ENCODE peak calls at places on chromosomes 2 and 18, in four cellular contexts. W is NCI-H2081; N is activated T-helper 1 cell treated with Interleukin-2 at 50 U/mL for 16 hours; Z is CD4-positive, alpha-beta T cell. U is an unnamed sample.
A peak's percentile ranks its signal among the peaks of the same experiment; 100 is the strongest.

GRCh38 chr2:240211598-240212424 is 71.4 kb upstream of the OTOS start:
- DNase-seq in N (no peak), W (no peak), Z (no peak), U (no peak)

GRCh38 chr2:55771612-55772011 is 78.0 kb upstream of the PNPT1 start:
- DNase-seq in Z (no peak), N (no peak), W (peak; percentile 58), U (peak; percentile 8)

GRCh38 chr2:217979151-217979811 is 23.5 kb downstream of the TNS1 start:
- DNase-seq in N (no peak), Z (no peak), W (no peak), U (no peak)

GRCh38 chr18:30265190-30265589 is 777.4 kb downstream of the DSC3 start:
- DNase-seq in W (no peak), N (no peak), Z (no peak), U (no peak)

GRCh38 chr18:70332694-70333093 is 43.8 kb downstream of the SOCS6 start:
- DNase-seq in Z (no peak), W (no peak), N (no peak), U (no peak)

GRCh38 chr2:109247340-109247739 is 118.3 kb downstream of the SH3RF3 start:
- DNase-seq in N (no peak), Z (no peak), W (no peak), U (no peak)

GRCh38 chr18:35289293-35290069 is 548 bp downstream of the ZSCAN30 start:
- DNase-seq in Z (peak; percentile 19), W (peak; percentile 32), N (no peak), U (no peak)

GRCh38 chr2:101823849-101824248 is 126.3 kb downstream of the MAP4K4 start:
- DNase-seq in W (no peak), N (no peak), Z (no peak), U (no peak)

GRCh38 chr2:159926695-159927094 is 128.7 kb upstream of the CD302 start:
- DNase-seq in W (no peak), Z (no peak), N (no peak), U (no peak)

GRCh38 chr2:38666578-38666926 is 638 bp downstream of the GALM start:
- DNase-seq in W (no peak), N (no peak), Z (no peak), U (no peak)

GRCh38 chr2:121015971-121016485 is 269.0 kb downstream of the TFCP2L1 start:
- DNase-seq in W (no peak), N (no peak), Z (no peak), U (no peak)

GRCh38 chr2:25044990-25045389 is 3.1 kb downstream of the EFR3B start:
- DNase-seq in N (no peak), Z (no peak), W (peak; percentile 57), U (no peak)

GRCh38 chr2:50995610-50996009 is 36.3 kb downstream of the NRXN1 start:
- DNase-seq in W (no peak), Z (no peak), N (no peak), U (no peak)

GRCh38 chr2:230472619-230473018 is 56.6 kb downstream of the SP100 start:
- DNase-seq in Z (no peak), N (no peak), W (no peak), U (no peak)

GRCh38 chr2:23757686-23758433 is 169.1 kb downstream of the ATAD2B start:
- DNase-seq in Z (no peak), W (no peak), N (no peak), U (no peak)

GRCh38 chr18:3595282-3596273 is 145.6 kb downstream of the TGIF1 start:
- DNase-seq in Z (no peak), N (no peak), W (peak; percentile 71), U (no peak)

GRCh38 chr18:31454066-31454708 is 6.6 kb downstream of the DSG3 start:
- DNase-seq in N (no peak), Z (no peak), W (no peak), U (no peak)

GRCh38 chr18:6215888-6216287 is 198.8 kb downstream of the L3MBTL4 start:
- DNase-seq in N (no peak), Z (no peak), W (no peak), U (no peak)

GRCh38 chr2:196322963-196323810 is 151.8 kb upstream of the STK17B start:
- DNase-seq in Z (no peak), N (no peak), W (no peak), U (no peak)

GRCh38 chr2:130336150-130336876 is 6.4 kb upstream of the IMP4 start:
- DNase-seq in Z (no peak), N (no peak), W (no peak), U (no peak)

GRCh38 chr2:17709897-17710296 is 43.7 kb downstream of the SMC6 start:
- DNase-seq in N (no peak), Z (no peak), W (no peak), U (no peak)

GRCh38 chr2:110773470-110773921 is 41.1 kb downstream of the ACOXL start:
- DNase-seq in W (no peak), Z (no peak), N (no peak), U (no peak)

GRCh38 chr2:217027414-217027813 is 167.6 kb upstream of the TNP1 start:
- DNase-seq in Z (no peak), W (no peak), N (no peak), U (no peak)

GRCh38 chr2:171626949-171627348 is 60.3 kb upstream of the DYNC1I2 start:
- DNase-seq in N (no peak), W (no peak), Z (no peak), U (no peak)

GRCh38 chr2:136072616-136073015 is 45.3 kb downstream of the CXCR4 start:
- DNase-seq in N (no peak), W (no peak), Z (no peak), U (no peak)

GRCh38 chr2:202530038-202530437 is 104.7 kb upstream of the FAM117B start:
- DNase-seq in Z (no peak), W (no peak), N (no peak), U (no peak)

U was measured in NCI-H1436.